ENCODE peak calls at places on chromosomes 2 and 18, in six cellular contexts. B is Calu3, Q is NCI-H1694, Z is left kidney, V is substantia nigra, H is islet precursor cell. R is an unnamed sample.

GRCh38 chr2:227819398-227819697 is 5.7 kb downstream of the CCL20 start:
- DNase-seq in B (peak; percentile 15), V (no peak), Q (no peak), Z (peak; percentile 41), H (no peak), R (no peak)

GRCh38 chr2:54899576-54900200 is 150.6 kb downstream of the RTN4 start:
- DNase-seq in H (no peak), B (peak; percentile 25), Z (peak; percentile 65), Q (peak; percentile 97), V (no peak), R (no peak)

GRCh38 chr2:171702781-171703556 is 15.7 kb downstream of the DYNC1I2 start:
- DNase-seq in B (no peak), Q (no peak), Z (no peak), H (no peak), V (no peak), R (no peak)

GRCh38 chr2:231227309-231228162 is 29.1 kb downstream of the ARMC9 start:
- DNase-seq in V (peak; percentile 21), Q (peak; percentile 81), Z (peak; percentile 90), H (peak; percentile 83), B (peak; percentile 72), R (peak; percentile 68)

GRCh38 chr2:182445566-182445965 is 18.7 kb upstream of the PDE1A start:
- DNase-seq in H (no peak), V (no peak), Q (no peak), B (no peak), Z (no peak), R (no peak)

GRCh38 chr18:72375628-72376027 is 168.5 kb downstream of the CBLN2 start:
- DNase-seq in Z (peak; percentile 38), B (no peak), H (peak; percentile 68), Q (no peak), V (no peak), R (no peak)

GRCh38 chr2:29920631-29921559 is 491 bp downstream of the ALK start:
- DNase-seq in Z (peak; percentile 50), B (no peak), Q (peak; percentile 41), H (no peak), V (peak; percentile 20), R (no peak)

GRCh38 chr2:140929866-140930265 is 1201.0 kb downstream of the LRP1B start:
- DNase-seq in V (no peak), Z (peak; percentile 29), Q (no peak), B (no peak), H (no peak), R (no peak)

GRCh38 chr2:136408795-136409194 is 290.8 kb upstream of the CXCR4 start:
- DNase-seq in Z (no peak), B (no peak), H (no peak), Q (no peak), V (no peak), R (no peak)

GRCh38 chr2:68319397-68320117 is at the start of gene CNRIP1:
- DNase-seq in V (peak; percentile 34), Q (peak; percentile 31), H (peak; percentile 71), Z (peak; percentile 89), B (no peak), R (peak; percentile 74)

GRCh38 chr18:8744038-8744437 is 38.7 kb downstream of the MTCL1 start:
- DNase-seq in H (no peak), B (no peak), V (no peak), Q (peak; percentile 76), Z (no peak), R (no peak)

GRCh38 chr18:62500174-62500573 is 22.7 kb upstream of the ZCCHC2 start:
- DNase-seq in Z (no peak), V (no peak), B (no peak), H (no peak), Q (no peak), R (no peak)

GRCh38 chr2:143458258-143458954 is 329.2 kb downstream of the ARHGAP15 start:
- DNase-seq in Z (no peak), B (no peak), V (no peak), H (no peak), Q (no peak), R (no peak)

GRCh38 chr2:17976871-17977746 is 98.6 kb downstream of the KCNS3 start:
- DNase-seq in H (no peak), B (no peak), Z (peak; percentile 49), Q (no peak), V (no peak), R (no peak)

GRCh38 chr18:63262369-63263335 is 56.9 kb downstream of the BCL2 start:
- DNase-seq in Q (no peak), B (no peak), Z (no peak), H (no peak), V (no peak), R (peak; percentile 51)

GRCh38 chr2:23293756-23294155 is 91.2 kb upstream of the KLHL29 start:
- DNase-seq in Q (no peak), V (no peak), B (no peak), H (peak; percentile 27), Z (peak; percentile 4), R (no peak)

GRCh38 chr18:76553715-76554603 is 58.9 kb upstream of the ZNF516 start:
- DNase-seq in Q (no peak), H (peak; percentile 7), V (no peak), B (no peak), Z (no peak), R (no peak)

GRCh38 chr2:119114266-119114665 is 44.3 kb downstream of the C1QL2 start:
- DNase-seq in H (no peak), V (no peak), B (no peak), Z (no peak), Q (no peak), R (no peak)

GRCh38 chr2:238462782-238463396 is 36.2 kb downstream of the ASB1 start:
- DNase-seq in Q (peak; percentile 54), Z (peak; percentile 53), B (peak; percentile 31), V (no peak), H (no peak), R (no peak)

GRCh38 chr2:30645081-30645744 is 162.0 kb downstream of the CAPN13 start:
- DNase-seq in H (no peak), Q (no peak), B (no peak), V (no peak), Z (no peak), R (no peak)

GRCh38 chr2:40488101-40488598 is 36.3 kb upstream of the SLC8A1 start:
- DNase-seq in Q (peak; percentile 25), H (no peak), Z (peak; percentile 72), B (no peak), V (no peak), R (no peak)

GRCh38 chr2:98507940-98508689 is 63.5 kb downstream of the INPP4A start:
- DNase-seq in B (no peak), H (no peak), V (no peak), Q (no peak), Z (peak; percentile 17), R (no peak)

GRCh38 chr2:233456934-233457333 is 102.6 kb downstream of the DGKD start:
- DNase-seq in H (no peak), Q (no peak), Z (no peak), V (no peak), B (no peak), R (no peak)

GRCh38 chr2:221924551-221924950 is 352.4 kb upstream of the EPHA4 start:
- DNase-seq in B (no peak), V (no peak), Z (no peak), Q (no peak), H (no peak), R (no peak)

GRCh38 chr18:24397131-24397693 is 412 bp downstream of the OSBPL1A start:
- DNase-seq in Z (peak; percentile 87), Q (peak; percentile 61), V (peak; percentile 52), B (no peak), H (no peak), R (peak; percentile 62)